ENCODE peak calls at places on chromosomes 2 and 18, in four cellular contexts. B is endothelial cell of umbilical vein; R is sigmoid colon; D is CD8-positive, alpha-beta T cell. K is an unnamed sample.

GRCh38 chr2:80655265-80655664 is 350.7 kb upstream of the LRRTM1 start:
- DNase-seq in B (no peak), R (no peak), D (no peak), K (no peak)

GRCh38 chr2:152036611-152037469 is 62.0 kb downstream of the CACNB4 start:
- DNase-seq in B (peak; percentile 75), R (peak; percentile 80), D (peak; percentile 37), K (peak; percentile 60)

GRCh38 chr18:59502222-59502898 is 143.3 kb upstream of the LMAN1 start:
- DNase-seq in B (no peak), R (peak; percentile 86), D (no peak), K (peak; percentile 36)

GRCh38 chr2:145257931-145258330 is 738.0 kb upstream of the ZEB2 start:
- DNase-seq in B (no peak), R (no peak), D (no peak), K (no peak)

GRCh38 chr18:25230658-25231326 is 121.2 kb downstream of the ZNF521 start:
- DNase-seq in B (peak; percentile 97), R (peak; percentile 93), D (no peak), K (peak; percentile 69)

GRCh38 chr18:54776282-54776977 is 51.8 kb upstream of the RAB27B start:
- DNase-seq in B (peak; percentile 66), R (no peak), D (no peak), K (peak; percentile 46)

GRCh38 chr2:226796840-226797288 is 2.8 kb downstream of the IRS1 start:
- DNase-seq in B (no peak), R (peak; percentile 86), D (no peak), K (no peak)

GRCh38 chr2:3169106-3169870 is 208.3 kb downstream of the EIPR1 start:
- DNase-seq in B (peak; percentile 29), R (peak; percentile 45), D (no peak), K (no peak)

GRCh38 chr2:29878898-29879297 is 42.5 kb downstream of the ALK start:
- DNase-seq in B (no peak), R (no peak), D (no peak), K (peak; percentile 29)

GRCh38 chr2:39839261-39839848 is 60.3 kb upstream of the THUMPD2 start:
- DNase-seq in B (no peak), R (no peak), D (no peak), K (no peak)

GRCh38 chr2:223306371-223306770 is 254.4 kb downstream of the KCNE4 start:
- DNase-seq in B (peak; percentile 12), R (no peak), D (no peak), K (no peak)

GRCh38 chr2:219460424-219460926 is 25.8 kb downstream of the SPEG start:
- DNase-seq in B (no peak), R (peak; percentile 97), D (no peak), K (no peak)

GRCh38 chr2:60439219-60439974 is 114.1 kb downstream of the BCL11A start:
- DNase-seq in B (no peak), R (peak; percentile 69), D (no peak), K (peak; percentile 55)

GRCh38 chr2:96296925-96297324 is 8.4 kb downstream of the SNRNP200 start:
- DNase-seq in B (no peak), R (no peak), D (no peak), K (no peak)

GRCh38 chr2:45578056-45578843 is 32.8 kb downstream of the SRBD1 start:
- DNase-seq in B (peak; percentile 67), R (no peak), D (no peak), K (no peak)

GRCh38 chr2:222319576-222320440 is 21.0 kb upstream of the PAX3 start:
- DNase-seq in B (no peak), R (no peak), D (no peak), K (no peak)

GRCh38 chr2:24919977-24920812 is at the start of gene ADCY3:
- DNase-seq in B (no peak), R (peak; percentile 76), D (peak; percentile 51), K (no peak)

GRCh38 chr2:138423745-138424144 is 77.8 kb upstream of the SPOPL start:
- DNase-seq in B (no peak), R (no peak), D (no peak), K (no peak)

GRCh38 chr2:177767768-177768167 is 304.8 kb downstream of the PDE11A start:
- DNase-seq in B (no peak), R (no peak), D (no peak), K (no peak)

GRCh38 chr2:199488772-199489400 is 31.1 kb upstream of the SATB2 start:
- DNase-seq in B (peak; percentile 61), R (no peak), D (peak; percentile 12), K (peak; percentile 53)

GRCh38 chr2:240355962-240356361 is 79.5 kb upstream of the GPC1 start:
- DNase-seq in B (no peak), R (no peak), D (no peak), K (no peak)

GRCh38 chr18:51011709-51012108 is 18.3 kb upstream of the SMAD4 start:
- DNase-seq in B (peak; percentile 20), R (no peak), D (no peak), K (no peak)

GRCh38 chr2:77007668-77008067 is 514.5 kb downstream of the LRRTM4 start:
- DNase-seq in B (peak; percentile 44), R (no peak), D (no peak), K (no peak)

GRCh38 chr2:48514591-48514990 is 15.4 kb upstream of the STON1 start:
- DNase-seq in B (no peak), R (no peak), D (no peak), K (no peak)

GRCh38 chr18:32742620-32743019 is 30.2 kb downstream of the KLHL14 start:
- DNase-seq in B (no peak), R (no peak), D (no peak), K (no peak)

GRCh38 chr2:40507429-40507828 is 55.5 kb upstream of the SLC8A1 start:
- DNase-seq in B (no peak), R (no peak), D (no peak), K (no peak)

GRCh38 chr2:138042311-138042710 is 78.0 kb downstream of the HNMT start:
- DNase-seq in B (no peak), R (no peak), D (no peak), K (no peak)

GRCh38 chr2:134459706-134460406 is 206.0 kb downstream of the MGAT5 start:
- DNase-seq in B (no peak), R (no peak), D (no peak), K (no peak)

GRCh38 chr2:134461511-134461910 is 207.6 kb downstream of the MGAT5 start:
- DNase-seq in B (no peak), R (no peak), D (no peak), K (no peak)

GRCh38 chr2:134458950-134459349 is 205.1 kb downstream of the MGAT5 start:
- DNase-seq in B (no peak), R (no peak), D (no peak), K (no peak)

GRCh38 chr2:134462275-134462674 is 208.4 kb downstream of the MGAT5 start:
- DNase-seq in B (no peak), R (no peak), D (no peak), K (no peak)

DNA sequence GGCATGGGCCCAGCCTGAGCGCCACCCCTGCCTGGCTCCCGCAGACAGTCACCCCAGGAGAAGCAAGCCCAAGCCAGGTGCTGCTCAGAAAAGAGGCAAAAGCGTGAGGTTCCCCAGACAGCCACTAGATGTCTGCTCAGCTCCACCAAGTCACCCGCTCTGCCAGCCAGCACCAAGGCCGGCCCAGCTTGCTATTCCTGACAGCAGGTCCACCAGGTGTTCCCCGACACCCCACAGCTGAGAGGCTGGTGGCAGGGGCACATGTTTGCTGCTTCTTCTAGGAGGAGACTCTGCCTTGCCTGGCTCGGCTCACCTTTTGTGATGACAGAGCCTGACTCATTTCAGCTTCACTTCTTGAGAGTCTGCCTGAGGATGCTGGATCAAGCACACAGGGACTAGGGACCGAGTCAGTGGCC is 206.7 kb downstream of the MGAT5 start:
- DNase-seq in B (peak; percentile 52), R (no peak), D (no peak), K (peak; percentile 42)
- TF ChIP-seq CTCF in B (peak; percentile 86), R (peak; percentile 26), D (no peak), K (peak; percentile 10)

GRCh38 chr2:625415-626135 is 51.6 kb downstream of the TMEM18 start:
- DNase-seq in B (no peak), R (no peak), D (no peak), K (no peak)

GRCh38 chr2:626491-627339 is 50.5 kb downstream of the TMEM18 start:
- DNase-seq in B (no peak), R (no peak), D (no peak), K (peak; percentile 22)

GRCh38 chr2:624096-624495 is 53.1 kb downstream of the TMEM18 start:
- DNase-seq in B (no peak), R (no peak), D (no peak), K (peak; percentile 19)

GRCh38 chr2:623384-623922 is 53.8 kb downstream of the TMEM18 start:
- DNase-seq in B (no peak), R (no peak), D (no peak), K (peak; percentile 10)

GRCh38 chr2:624551-625347 is 52.5 kb downstream of the TMEM18 start:
- DNase-seq in B (no peak), R (no peak), D (no peak), K (no peak)
- H3K9me3 ChIP-seq in B (no peaks in the 10 kb centered on the region), R (no peaks in the 10 kb centered on the region), D (no peaks in the 10 kb centered on the region), K (no peaks in the 10 kb centered on the region)

DNA sequence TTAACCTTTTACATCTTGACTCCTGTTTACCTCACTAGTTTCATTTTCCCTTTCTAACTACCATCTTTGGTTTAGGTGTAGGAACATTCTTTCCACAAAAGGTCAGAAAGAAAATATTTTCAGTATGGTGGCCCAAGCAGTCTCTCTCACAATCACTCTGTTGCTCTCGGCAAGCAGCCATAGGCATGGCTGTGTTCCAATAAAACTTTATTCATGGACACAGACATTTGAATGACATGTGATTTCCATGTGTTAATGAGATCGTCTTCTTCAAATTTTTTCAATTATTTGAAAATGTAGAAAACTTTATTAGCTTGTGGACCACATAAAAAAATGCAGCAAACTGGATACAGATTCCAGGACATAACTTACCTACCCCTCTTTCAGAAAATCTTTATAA is 109.7 kb upstream of the CNTNAP5 start:
- DNase-seq in B (no peak), R (no peak), D (no peak), K (no peak)
- H3K4me3 ChIP-seq in B (no peak overlapping the region), R (no peak overlapping the region), D (no peak overlapping the region), K (no peak overlapping the region)

GRCh38 chr2:208571764-208572131 is 165.2 kb downstream of the PTH2R start:
- DNase-seq in B (no peak), R (no peak), D (no peak), K (no peak)
- TF ChIP-seq CTCF in B (no peak), R (no peak), D (no peak), K (no peak)

DNA sequence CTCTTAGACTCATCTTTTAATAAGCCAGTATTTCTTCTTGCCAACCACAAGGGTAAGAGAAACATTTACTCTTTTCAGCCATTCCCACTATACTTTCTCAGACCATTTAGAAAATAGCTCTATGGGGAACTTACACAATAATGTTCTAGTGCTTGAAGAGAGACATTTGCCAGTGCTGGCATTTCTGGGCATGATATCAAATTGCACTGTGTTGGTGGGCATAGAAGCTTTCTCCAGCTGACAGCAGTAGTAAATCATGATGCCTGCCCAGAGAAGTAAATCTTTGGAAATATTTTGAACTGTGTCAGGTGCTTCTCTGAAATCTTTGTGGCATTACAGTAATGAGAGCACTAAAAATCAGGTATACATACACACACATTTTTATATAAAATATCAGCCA is 346.5 kb downstream of the CBLN2 start:
- DNase-seq in B (no peak), R (peak; percentile 72), D (no peak), K (no peak)
- H3K9me3 ChIP-seq in B (no peaks in the 10 kb centered on the region), R (no peaks in the 10 kb centered on the region), D (no peaks in the 10 kb centered on the region), K (peaks cover 3% of the 10 kb centered on the region)